ENCODE peak calls at places on chromosomes 7 and 10, in six cellular contexts. V is ascending aorta; A is neuronal stem cell; Z is spleen; O is heart left ventricle; M is CD8-positive, alpha-beta memory T cell. H is an unnamed sample.
A peak's percentile ranks its signal among the peaks of the same experiment; 100 is the strongest.

GRCh38 chr10:107583974-107584373 is 419.5 kb upstream of the SORCS1 start:
- DNase-seq in V (no peak), O (no peak), M (no peak), A (no peak), Z (no peak), H (no peak)

GRCh38 chr10:16967866-16968721 is 150.9 kb upstream of the RSU1 start:
- DNase-seq in M (no peak), V (no peak), A (peak; percentile 75), Z (no peak), O (peak; percentile 59), H (no peak)

GRCh38 chr10:47031251-47031952 is 120.2 kb downstream of the PTPN20 start:
- DNase-seq in Z (peak; percentile 60), M (no peak), V (peak; percentile 63), O (peak; percentile 29), A (no peak), H (no peak)

GRCh38 chr7:104945599-104945956 is 68.4 kb upstream of the KMT2E start:
- DNase-seq in V (no peak), M (no peak), Z (no peak), A (no peak), O (no peak), H (no peak)

GRCh38 chr10:95474228-95475002 is 86.8 kb downstream of the SORBS1 start:
- DNase-seq in Z (no peak), M (no peak), A (no peak), V (peak; percentile 77), O (peak; percentile 55), H (no peak)

GRCh38 chr7:29391262-29391661 is 172.4 kb upstream of the PRR15 start:
- DNase-seq in M (no peak), V (no peak), Z (no peak), O (no peak), A (no peak), H (no peak)

GRCh38 chr10:51892965-51893658 is 193.7 kb upstream of the CSTF2T start:
- DNase-seq in M (no peak), O (no peak), A (peak; percentile 48), Z (no peak), V (no peak), H (no peak)

GRCh38 chr10:69276503-69276902 is 1.8 kb upstream of the HK1 start:
- DNase-seq in A (no peak), V (no peak), M (no peak), Z (no peak), O (no peak), H (no peak)

GRCh38 chr10:5692476-5693358 is 8.1 kb downstream of the TASOR2 start:
- DNase-seq in Z (peak; percentile 91), O (peak; percentile 42), M (peak; percentile 50), A (peak; percentile 51), V (peak; percentile 65), H (peak; percentile 52)

GRCh38 chr7:110804501-110804900 is 286.4 kb upstream of the LRRN3 start:
- DNase-seq in A (no peak), V (no peak), M (no peak), Z (no peak), O (no peak), H (no peak)

GRCh38 chr10:29820890-29821398 is 186.2 kb upstream of the SVIL start:
- DNase-seq in Z (no peak), V (no peak), A (no peak), M (no peak), O (peak; percentile 60), H (no peak)

GRCh38 chr10:96700477-96701099 is 19.7 kb downstream of the PIK3AP1 start:
- DNase-seq in O (peak; percentile 35), Z (peak; percentile 93), V (no peak), A (no peak), M (no peak), H (no peak)

GRCh38 chr10:97889461-97890265 is 40.0 kb downstream of the GOLGA7B start:
- DNase-seq in M (no peak), O (no peak), Z (peak; percentile 66), A (no peak), V (no peak), H (peak; percentile 97)

GRCh38 chr10:102287991-102288390 is 42.7 kb downstream of the GBF1 start:
- DNase-seq in V (no peak), A (no peak), O (no peak), Z (no peak), M (no peak), H (no peak)

GRCh38 chr10:5319863-5320262 is 44.9 kb upstream of the UCN3 start:
- DNase-seq in Z (no peak), A (no peak), M (no peak), V (no peak), O (no peak), H (no peak)

GRCh38 chr7:80967536-80968297 is 48.9 kb upstream of the SEMA3C start:
- DNase-seq in M (no peak), O (no peak), Z (no peak), V (no peak), A (no peak), H (no peak)

GRCh38 chr7:66255533-66256100 is 50.5 kb downstream of the TPST1 start:
- DNase-seq in M (no peak), Z (no peak), O (no peak), V (no peak), A (no peak), H (no peak)

GRCh38 chr7:67625257-67625713 is 628.7 kb downstream of the TYW1 start:
- DNase-seq in M (no peak), A (peak; percentile 87), O (peak; percentile 83), Z (peak; percentile 79), V (peak; percentile 64), H (peak; percentile 55)

GRCh38 chr7:134855467-134855866 is 76.0 kb downstream of the CALD1 start:
- DNase-seq in A (no peak), O (no peak), M (no peak), V (no peak), Z (no peak), H (no peak)

GRCh38 chr7:134856141-134856540 is 76.7 kb downstream of the CALD1 start:
- DNase-seq in Z (no peak), A (no peak), O (no peak), V (no peak), M (no peak), H (no peak)

GRCh38 chr7:134856692-134857091 is 77.3 kb downstream of the CALD1 start:
- DNase-seq in Z (no peak), A (no peak), V (no peak), O (no peak), M (no peak), H (no peak)

GRCh38 chr7:134859783-134860182 is 80.3 kb downstream of the CALD1 start:
- DNase-seq in M (no peak), O (no peak), V (no peak), Z (no peak), A (no peak), H (no peak)

GRCh38 chr7:134857958-134858357 is 78.5 kb downstream of the CALD1 start:
- DNase-seq in V (no peak), A (no peak), O (no peak), M (no peak), Z (no peak), H (no peak)
- H3K4me1 ChIP-seq in V (peaks cover 58% of the 10 kb centered on the region), A (no peaks in the 10 kb centered on the region), O (peaks cover 44% of the 10 kb centered on the region), M (peaks cover 12% of the 10 kb centered on the region), Z (peaks cover 21% of the 10 kb centered on the region), H (no peaks in the 10 kb centered on the region)

GRCh38 chr10:18449631-18450030 is 201.8 kb downstream of the NSUN6 start:
- DNase-seq in V (no peak), M (no peak), A (no peak), Z (no peak), O (peak; percentile 51), H (no peak)

GRCh38 chr10:18455086-18455884 is 196.1 kb downstream of the NSUN6 start:
- DNase-seq in A (no peak), V (no peak), Z (no peak), M (no peak), O (no peak), H (no peak)

GRCh38 chr10:18446205-18446604 is 205.2 kb downstream of the NSUN6 start:
- DNase-seq in M (no peak), O (no peak), A (no peak), Z (no peak), V (no peak), H (no peak)

DNA sequence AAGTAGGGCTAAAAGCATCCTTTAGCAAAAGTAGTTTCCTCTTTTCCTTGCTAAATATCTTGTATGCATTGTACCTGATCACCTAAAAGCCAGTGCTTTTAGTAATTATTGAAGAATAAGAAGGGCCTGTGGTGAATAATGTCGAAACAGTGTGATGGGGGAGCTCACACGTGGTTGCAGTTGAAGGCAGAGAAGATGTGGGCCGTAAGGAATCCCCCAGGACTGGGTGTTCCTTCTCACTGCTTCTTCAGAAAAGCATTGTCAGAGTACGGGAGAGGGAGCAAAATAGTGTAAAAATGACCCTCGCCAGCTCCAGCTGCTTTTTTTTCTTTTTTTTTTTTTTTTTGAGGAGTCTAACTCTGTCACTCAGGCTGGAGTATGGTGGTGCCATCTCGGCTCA is 201.1 kb downstream of the NSUN6 start:
- DNase-seq in M (no peak), V (no peak), A (no peak), O (no peak), Z (no peak), H (no peak)
- H3K4me1 ChIP-seq in M (no peaks in the 10 kb centered on the region), V (no peaks in the 10 kb centered on the region), A (no peaks in the 10 kb centered on the region), O (peaks cover 29% of the 10 kb centered on the region), Z (no peaks in the 10 kb centered on the region), H (no peaks in the 10 kb centered on the region)

GRCh38 chr10:74988787-74989574 is 122.5 kb upstream of the SAMD8 start:
- DNase-seq in M (no peak), V (no peak), Z (no peak), A (no peak), O (no peak), H (no peak)
- H3K4me1 ChIP-seq in M (no peaks in the 10 kb centered on the region), V (peaks cover 15% of the 10 kb centered on the region), Z (peaks cover 14% of the 10 kb centered on the region), A (peaks cover 2% of the 10 kb centered on the region), O (peaks cover 34% of the 10 kb centered on the region), H (no peaks in the 10 kb centered on the region)

DNA sequence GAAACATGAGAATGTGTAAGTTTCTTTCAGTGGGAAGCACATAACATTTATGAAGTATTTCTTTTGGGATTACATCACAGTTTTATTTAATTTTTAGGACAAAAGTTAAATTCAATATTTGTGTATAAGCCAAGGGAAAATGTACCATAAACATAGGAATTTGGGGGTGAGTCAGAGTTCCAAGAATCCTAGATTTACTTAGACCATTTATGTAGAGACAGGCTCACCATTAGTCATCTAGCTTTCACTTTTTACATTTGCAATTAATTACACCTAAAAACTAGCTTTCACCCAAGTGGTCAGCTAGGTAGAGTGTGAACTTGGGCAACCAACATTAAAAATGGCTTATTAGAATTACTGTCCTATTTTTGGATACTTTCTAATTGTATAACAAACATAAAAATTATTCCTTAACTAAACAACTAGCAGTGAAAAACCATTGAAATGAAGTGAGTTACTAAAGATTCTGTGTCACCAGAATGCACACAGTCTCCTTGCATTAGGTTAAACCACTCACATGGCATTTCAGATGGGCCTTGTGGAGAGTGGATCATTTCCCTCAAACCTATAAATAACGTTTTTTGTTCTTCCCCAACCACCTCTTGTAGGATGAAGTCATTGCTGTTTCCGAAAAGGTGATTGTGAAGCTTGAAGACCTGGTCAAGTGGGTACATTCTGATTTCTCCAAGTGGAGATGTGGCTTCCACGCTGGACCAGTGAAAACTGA is 38.2 kb downstream of the ARID5B start:
- DNase-seq in M (no peak), O (no peak), Z (no peak), A (no peak), V (no peak), H (no peak)
- H3K4me1 ChIP-seq in M (peaks cover 73% of the 10 kb centered on the region), O (peaks cover 24% of the 10 kb centered on the region), Z (peaks cover 83% of the 10 kb centered on the region), A (no peaks in the 10 kb centered on the region), V (peaks cover 65% of the 10 kb centered on the region), H (peaks cover 60% of the 10 kb centered on the region)

DNA sequence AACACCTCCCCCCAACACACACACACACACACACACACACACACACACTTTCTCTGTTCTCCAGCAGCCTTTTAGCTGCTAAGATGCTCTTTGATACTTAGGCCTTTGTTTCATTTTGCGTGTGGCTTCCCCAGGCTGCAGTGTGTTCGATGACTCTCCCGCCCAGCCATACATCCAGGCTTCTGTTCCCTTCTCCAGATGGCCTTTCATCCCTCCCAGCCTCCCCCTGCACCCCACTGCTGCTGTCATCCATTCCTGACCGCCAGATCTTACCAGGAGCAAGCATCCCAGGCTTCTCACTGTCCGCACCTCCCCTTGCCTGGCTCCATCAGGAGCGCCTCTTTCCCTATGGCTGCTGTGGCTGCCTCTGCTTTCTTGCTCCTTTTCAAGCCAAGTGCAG is 77.8 kb upstream of the PPIF start:
- DNase-seq in O (no peak), V (no peak), A (no peak), Z (no peak), M (no peak), H (no peak)
- H3K4me1 ChIP-seq in O (peaks cover 100% of the 10 kb centered on the region), V (peaks cover 54% of the 10 kb centered on the region), A (peaks cover 11% of the 10 kb centered on the region), Z (peaks cover 100% of the 10 kb centered on the region), M (peaks cover 24% of the 10 kb centered on the region), H (peaks cover 44% of the 10 kb centered on the region)

H was measured in RWPE2.